ENCODE peak calls at places on chromosomes 13 and 19, in ten cellular contexts. P is DND-41; C is fibroblast of lung; D is T-helper 1 cell; I is NCI-H146; A is transverse colon; T is effector memory CD8-positive, alpha-beta T cell; B is AG08395; Z is NB4; O is ACHN. K is an unnamed sample.

GRCh38 chr19:43664008-43664407 is 6.0 kb downstream of the PLAUR start:
- DNase-seq in C (no peak), O (no peak), Z (peak; percentile 40), P (peak; percentile 65), T (peak; percentile 16), A (no peak), I (no peak), B (no peak), D (peak; percentile 48), K (no peak)

GRCh38 chr13:67776171-67776570 is 546.0 kb upstream of the PCDH9 start:
- DNase-seq in B (no peak), P (no peak), D (no peak), I (no peak), T (no peak), A (no peak), C (no peak), O (no peak), Z (no peak), K (no peak)

GRCh38 chr13:110398564-110399507 is 91.8 kb downstream of the COL4A2 start:
- DNase-seq in I (no peak), P (no peak), C (peak; percentile 94), O (no peak), T (no peak), A (no peak), Z (no peak), B (peak; percentile 25), D (no peak), K (no peak)

GRCh38 chr19:32464279-32464678 is 58.7 kb downstream of the DPY19L3 start:
- DNase-seq in O (peak; percentile 24), T (no peak), D (no peak), Z (peak; percentile 6), I (peak; percentile 11), P (no peak), A (no peak), C (no peak), B (peak; percentile 18), K (no peak)

GRCh38 chr13:102700088-102701031 is 5.5 kb upstream of the METTL21C start:
- DNase-seq in B (peak; percentile 20), C (no peak), O (no peak), I (no peak), T (no peak), Z (no peak), A (no peak), D (no peak), P (no peak), K (no peak)

GRCh38 chr13:36059366-36059765 is 71.8 kb downstream of the DCLK1 start:
- DNase-seq in I (no peak), B (no peak), T (no peak), P (no peak), D (no peak), Z (no peak), A (no peak), C (no peak), O (no peak), K (no peak)

GRCh38 chr13:113848431-113849260 is 15.2 kb downstream of the GAS6 start:
- DNase-seq in B (no peak), A (peak; percentile 79), D (no peak), P (peak; percentile 1), O (no peak), I (no peak), T (no peak), Z (no peak), C (no peak), K (no peak)

GRCh38 chr19:58544591-58545285 is 874 bp downstream of the TRIM28 start:
- DNase-seq in P (peak; percentile 43), O (peak; percentile 52), C (peak; percentile 32), T (peak; percentile 76), B (peak; percentile 89), D (no peak), A (no peak), I (no peak), Z (no peak), K (peak; percentile 69)

GRCh38 chr19:48393559-48394330 is at the start of gene GRIN2D:
- DNase-seq in Z (peak; percentile 83), B (no peak), P (peak; percentile 30), T (no peak), I (peak; percentile 62), O (peak; percentile 24), D (no peak), A (peak; percentile 16), C (peak; percentile 47), K (no peak)

GRCh38 chr13:71866173-71867091 is 572 bp downstream of the DACH1 start:
- DNase-seq in P (peak; percentile 26), I (peak; percentile 67), O (no peak), D (no peak), T (no peak), C (peak; percentile 17), B (peak; percentile 5), A (peak; percentile 24), Z (peak; percentile 69), K (no peak)

GRCh38 chr13:97359181-97360057 is 74.5 kb upstream of the RAP2A start:
- DNase-seq in O (peak; percentile 69), P (peak; percentile 64), D (peak; percentile 36), C (peak; percentile 60), T (peak; percentile 51), I (peak; percentile 64), B (peak; percentile 76), Z (peak; percentile 84), A (peak; percentile 37), K (peak; percentile 6)

GRCh38 chr13:29935309-29935981 is 85.0 kb upstream of the UBL3 start:
- DNase-seq in A (peak; percentile 51), C (no peak), B (no peak), T (peak; percentile 74), Z (peak; percentile 49), O (no peak), D (peak; percentile 56), I (no peak), P (peak; percentile 43), K (peak; percentile 58)

GRCh38 chr13:19252381-19252780 is 70.8 kb upstream of the TUBA3C start:
- DNase-seq in O (no peak), I (no peak), A (no peak), B (no peak), D (no peak), C (no peak), P (no peak), Z (no peak), T (no peak), K (no peak)

GRCh38 chr13:100980171-100980570 is 305.6 kb upstream of the TMTC4 start:
- DNase-seq in D (no peak), T (no peak), C (peak; percentile 62), P (no peak), Z (no peak), A (no peak), B (no peak), I (no peak), O (no peak), K (no peak)

GRCh38 chr19:12985049-12985776 is 10.1 kb upstream of the NFIX start:
- DNase-seq in O (no peak), A (peak; percentile 88), B (peak; percentile 78), D (no peak), Z (peak; percentile 70), C (peak; percentile 79), I (peak; percentile 78), P (no peak), T (peak; percentile 46), K (no peak)

GRCh38 chr13:27367570-27367969 is 56.8 kb upstream of the GTF3A start:
- DNase-seq in C (no peak), B (no peak), I (peak; percentile 20), D (no peak), P (no peak), Z (no peak), O (no peak), T (no peak), A (no peak), K (no peak)

GRCh38 chr13:80441968-80442367 is 101.0 kb upstream of the SPRY2 start:
- DNase-seq in P (no peak), O (no peak), T (no peak), Z (peak; percentile 74), D (no peak), B (no peak), A (no peak), I (no peak), C (no peak), K (no peak)

GRCh38 chr13:23567792-23568480 is 2.3 kb upstream of the TNFRSF19 start:
- DNase-seq in A (no peak), Z (no peak), P (no peak), I (peak; percentile 1), T (no peak), C (peak; percentile 12), B (peak; percentile 38), D (no peak), O (no peak), K (no peak)

K was measured in activated T-helper 9 cell treated with anti-CD3 and anti-CD28 coated beads, Interleukin-2, amount 50 U/mL, for 16 hours.